ENCODE peak calls at places on chromosomes 4 and X, in six cellular contexts. Z is HepG2, X is K562, U is A549, F is GM12878, R is H1. I is an unnamed sample.

GRCh38 chrX:15277594-15277993 is 7.7 kb upstream of the ASB9 start:
- DNase-seq in Z (peak), X (no peak), U (no peak), F (no peak), R (no peak), I (no peak)

GRCh38 chr4:35534946-35535345 is 709.4 kb downstream of the ARAP2 start:
- DNase-seq in Z (no peak), X (no peak), U (no peak), F (no peak), R (no peak), I (no peak)

GRCh38 chr4:22504931-22505330 is 10.9 kb downstream of the ADGRA3 start:
- DNase-seq in Z (no peak), X (no peak), U (no peak), F (no peak), R (no peak), I (no peak)

GRCh38 chrX:28693101-28693500 is 105.9 kb downstream of the IL1RAPL1 start:
- DNase-seq in Z (no peak), X (no peak), U (no peak), F (no peak), R (no peak), I (no peak)

GRCh38 chr4:181877329-181877848 is 365.8 kb upstream of the TENM3 start:
- DNase-seq in Z (no peak), X (no peak), U (no peak), F (no peak), R (no peak), I (no peak)

GRCh38 chr4:145697332-145697731 is 17.4 kb downstream of the C4orf51 start:
- DNase-seq in Z (no peak), X (no peak), U (no peak), F (no peak), R (no peak), I (no peak)

GRCh38 chr4:25252230-25253071 is 18.6 kb downstream of the PI4K2B start:
- DNase-seq in Z (no peak), X (no peak), U (no peak), F (no peak), R (no peak), I (no peak)

GRCh38 chr4:143186634-143187033 is 1.9 kb downstream of the USP38 start:
- DNase-seq in Z (peak), X (no peak), U (no peak), F (no peak), R (no peak), I (no peak)

GRCh38 chrX:54452920-54453319 is 12.7 kb downstream of the TSR2 start:
- DNase-seq in Z (peak), X (peak), U (peak), F (no peak), R (no peak), I (peak)

GRCh38 chrX:129559800-129560199 is 19.7 kb downstream of the OCRL start:
- DNase-seq in Z (no peak), X (no peak), U (no peak), F (no peak), R (no peak), I (no peak)

GRCh38 chr4:121796283-121796682 is 4.8 kb upstream of the EXOSC9 start:
- DNase-seq in Z (no peak), X (no peak), U (no peak), F (no peak), R (no peak), I (no peak)

GRCh38 chr4:73019462-73020047 is 50.0 kb downstream of the COX18 start:
- DNase-seq in Z (peak), X (peak), U (peak), F (no peak), R (no peak), I (peak)

GRCh38 chr4:6236816-6237390 is 32.7 kb upstream of the WFS1 start:
- DNase-seq in Z (no peak), X (no peak), U (no peak), F (no peak), R (no peak), I (no peak)

GRCh38 chr4:38620025-38620424 is 44.0 kb upstream of the KLF3 start:
- DNase-seq in Z (no peak), X (no peak), U (no peak), F (no peak), R (no peak), I (no peak)

GRCh38 chrX:118056870-118057269 is 59.7 kb downstream of the KLHL13 start:
- DNase-seq in Z (no peak), X (no peak), U (no peak), F (no peak), R (no peak), I (no peak)

GRCh38 chr4:148061139-148061476 is 329.2 kb downstream of the ARHGAP10 start:
- DNase-seq in Z (no peak), X (no peak), U (no peak), F (no peak), R (no peak), I (no peak)

GRCh38 chr4:145180298-145181090 is at the start of gene OTUD4:
- DNase-seq in Z (peak), X (peak), U (peak), F (peak), R (peak), I (peak)

GRCh38 chr4:6105311-6105911 is 87.2 kb upstream of the C4orf50 start:
- DNase-seq in Z (no peak), X (no peak), U (no peak), F (no peak), R (no peak), I (no peak)

GRCh38 chr4:7335363-7336066 is 99.2 kb downstream of the PSAPL1 start:
- DNase-seq in Z (peak), X (peak), U (peak), F (peak), R (peak), I (peak)

GRCh38 chr4:573122-573892 is 2.8 kb downstream of the TMEM271 start:
- DNase-seq in Z (no peak), X (no peak), U (no peak), F (no peak), R (no peak), I (peak)

GRCh38 chrX:15343075-15343476 is 7.8 kb upstream of the PIGA start:
- DNase-seq in Z (no peak), X (no peak), U (peak), F (no peak), R (no peak), I (no peak)

GRCh38 chr4:8281519-8282133 is 12.1 kb downstream of the HTRA3 start:
- DNase-seq in Z (no peak), X (no peak), U (no peak), F (no peak), R (no peak), I (no peak)

GRCh38 chr4:127479031-127479622 is 153.6 kb upstream of the INTU start:
- DNase-seq in Z (peak), X (peak), U (peak), F (no peak), R (no peak), I (peak)

GRCh38 chr4:125750827-125751466 is 436.2 kb downstream of the FAT4 start:
- DNase-seq in Z (peak), X (no peak), U (peak), F (no peak), R (peak), I (peak)

GRCh38 chr4:187016101-187016500 is 292.4 kb upstream of the FAT1 start:
- DNase-seq in Z (no peak), X (no peak), U (no peak), F (no peak), R (no peak), I (no peak)

GRCh38 chrX:40543661-40544328 is 37.0 kb upstream of the ATP6AP2 start:
- DNase-seq in Z (peak), X (peak), U (no peak), F (peak), R (no peak), I (peak)
- TF ChIP-seq CHD2 in Z (no peak), X (no peak), U (no peak), F (no peak), R (no peak), I (no peak)

DNA sequence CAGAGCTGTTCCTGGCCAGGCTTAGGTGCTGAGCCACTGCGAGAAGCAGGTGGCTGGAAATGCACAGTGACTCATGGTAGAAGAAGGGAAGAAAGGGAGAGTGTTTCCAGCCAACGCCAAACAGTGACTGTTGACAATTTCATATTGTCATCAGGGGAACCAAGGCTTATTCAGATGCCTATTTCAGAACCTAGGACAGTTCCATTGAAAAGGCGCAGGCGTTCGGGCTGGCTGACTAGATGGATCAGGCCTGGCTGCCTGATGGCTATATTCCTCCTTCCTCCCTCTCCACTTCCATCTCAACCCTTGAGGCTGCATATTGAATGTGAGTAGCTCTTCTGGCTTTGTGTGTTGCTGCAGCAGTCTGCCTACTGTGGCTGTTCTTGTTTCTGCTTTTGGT is 73.0 kb upstream of the FRMPD4 start:
- DNase-seq in Z (no peak), X (no peak), U (no peak), F (no peak), R (peak), I (no peak)
- TF ChIP-seq CHD2 in Z (no peak), X (no peak), U (no peak), F (no peak), R (no peak), I (no peak)

DNA sequence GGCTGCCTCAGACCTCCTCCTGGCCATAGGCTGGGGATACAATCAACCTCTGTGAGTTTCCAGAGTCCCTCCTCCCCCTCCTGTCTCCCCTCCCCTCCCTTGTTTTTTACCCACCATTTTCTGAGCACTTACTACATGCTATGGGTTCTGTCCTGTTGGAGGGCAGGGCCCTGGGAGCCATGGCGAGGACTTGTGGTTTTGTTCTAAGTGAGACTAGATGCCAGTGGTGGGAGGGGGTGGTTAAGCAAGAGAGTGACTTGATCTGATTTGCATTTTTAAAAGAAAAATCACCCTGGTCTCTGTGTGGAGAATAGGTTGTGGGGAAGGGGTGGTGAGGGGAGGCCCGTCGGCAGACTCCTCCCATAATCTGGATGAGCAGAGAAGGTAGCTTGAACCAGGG is 39.5 kb downstream of the EFNB1 start:
- DNase-seq in Z (no peak), X (no peak), U (no peak), F (no peak), R (no peak), I (no peak)
- TF ChIP-seq CHD2 in Z (no peak), X (no peak), U (no peak), F (no peak), R (no peak), I (no peak)

GRCh38 chr4:81850701-81851100 is 379.0 kb upstream of the RASGEF1B start:
- DNase-seq in Z (no peak), X (no peak), U (no peak), F (no peak), R (no peak), I (no peak)

GRCh38 chr4:81845273-81845672 is 373.6 kb upstream of the RASGEF1B start:
- DNase-seq in Z (no peak), X (no peak), U (no peak), F (no peak), R (no peak), I (no peak)

GRCh38 chr4:81844717-81845116 is 373.0 kb upstream of the RASGEF1B start:
- DNase-seq in Z (peak), X (peak), U (peak), F (peak), R (peak), I (peak)

GRCh38 chr4:81845761-81846160 is 374.1 kb upstream of the RASGEF1B start:
- DNase-seq in Z (no peak), X (no peak), U (no peak), F (no peak), R (no peak), I (no peak)
- TF ChIP-seq CHD2 in Z (no peak), X (no peak), U (no peak), F (no peak), R (no peak), I (no peak)

GRCh38 chr4:56181140-56181950 is 205.9 kb downstream of the AASDH start:
- DNase-seq in Z (no peak), X (no peak), U (no peak), F (no peak), R (no peak), I (no peak)
- TF ChIP-seq CHD2 in Z (no peak), X (no peak), U (no peak), F (no peak), R (no peak), I (no peak)

I was measured in SK-N-SH.